ENCODE peak calls at places on chromosomes 6 and 20, in eight cellular contexts. One of them, this sample, is unnamed. For H3K4me1, the result is how much of the 10 kb centered on the place peaks cover.

GRCh38 chr6:168967556-168967955 is 286.1 kb downstream of the THBS2 start:
- DNase-seq in lung: no peak
- DNase-seq in neural progenitor cell: no peak
- DNase-seq in A549: no peak
- DNase-seq in esophagus muscularis mucosa: no peak
- DNase-seq in OCI-LY7: no peak
- DNase-seq in breast epithelium: no peak
- DNase-seq in SK-N-SH: no peak
- DNase-seq in this sample: no peak

GRCh38 chr20:10653593-10654288 is 20.1 kb downstream of the JAG1 start:
- DNase-seq in neural progenitor cell: no peak
- DNase-seq in A549: no peak
- DNase-seq in OCI-LY7: no peak
- DNase-seq in SK-N-SH: no peak
- DNase-seq in lung: no peak
- DNase-seq in breast epithelium: no peak
- DNase-seq in esophagus muscularis mucosa: no peak
- DNase-seq in this sample: no peak

GRCh38 chr6:122580731-122581130 is 29.5 kb upstream of the PKIB start:
- DNase-seq in A549: no peak
- DNase-seq in lung: no peak
- DNase-seq in neural progenitor cell: no peak
- DNase-seq in esophagus muscularis mucosa: no peak
- DNase-seq in SK-N-SH: no peak
- DNase-seq in OCI-LY7: no peak
- DNase-seq in breast epithelium: no peak
- DNase-seq in this sample: no peak

GRCh38 chr20:9514461-9515210 is at the start of gene LAMP5:
- DNase-seq in lung: no peak
- DNase-seq in OCI-LY7: no peak
- DNase-seq in SK-N-SH: peak
- DNase-seq in esophagus muscularis mucosa: peak
- DNase-seq in breast epithelium: no peak
- DNase-seq in A549: no peak
- DNase-seq in neural progenitor cell: peak
- DNase-seq in this sample: no peak

GRCh38 chr6:32982084-32982701 is 13.8 kb downstream of the BRD2 start:
- DNase-seq in breast epithelium: no peak
- DNase-seq in SK-N-SH: no peak
- DNase-seq in OCI-LY7: peak
- DNase-seq in lung: no peak
- DNase-seq in neural progenitor cell: no peak
- DNase-seq in esophagus muscularis mucosa: no peak
- DNase-seq in A549: no peak
- DNase-seq in this sample: no peak

GRCh38 chr6:113825776-113826175 is 31.4 kb upstream of the MARCKS start:
- DNase-seq in breast epithelium: peak
- DNase-seq in A549: no peak
- DNase-seq in neural progenitor cell: peak
- DNase-seq in OCI-LY7: no peak
- DNase-seq in esophagus muscularis mucosa: no peak
- DNase-seq in lung: peak
- DNase-seq in SK-N-SH: peak
- DNase-seq in this sample: peak

GRCh38 chr6:169905041-169905807 is 153.8 kb downstream of the ERMARD start:
- DNase-seq in neural progenitor cell: no peak
- DNase-seq in A549: no peak
- DNase-seq in OCI-LY7: no peak
- DNase-seq in esophagus muscularis mucosa: no peak
- DNase-seq in lung: peak
- DNase-seq in SK-N-SH: no peak
- DNase-seq in breast epithelium: no peak
- DNase-seq in this sample: peak

GRCh38 chr6:19668710-19669109 is 168.5 kb upstream of the ID4 start:
- DNase-seq in A549: no peak
- DNase-seq in lung: no peak
- DNase-seq in neural progenitor cell: no peak
- DNase-seq in breast epithelium: no peak
- DNase-seq in OCI-LY7: no peak
- DNase-seq in esophagus muscularis mucosa: no peak
- DNase-seq in SK-N-SH: no peak
- DNase-seq in this sample: no peak

GRCh38 chr6:152356016-152356415 is 281.1 kb downstream of the SYNE1 start:
- DNase-seq in neural progenitor cell: no peak
- DNase-seq in OCI-LY7: no peak
- DNase-seq in SK-N-SH: no peak
- DNase-seq in lung: no peak
- DNase-seq in esophagus muscularis mucosa: no peak
- DNase-seq in A549: no peak
- DNase-seq in breast epithelium: no peak
- DNase-seq in this sample: no peak

GRCh38 chr6:133889557-133890301 is 816 bp downstream of the TCF21 start:
- DNase-seq in lung: no peak
- DNase-seq in breast epithelium: no peak
- DNase-seq in esophagus muscularis mucosa: no peak
- DNase-seq in neural progenitor cell: peak
- DNase-seq in SK-N-SH: peak
- DNase-seq in OCI-LY7: no peak
- DNase-seq in A549: no peak
- DNase-seq in this sample: no peak

GRCh38 chr6:75503291-75503690 is 9.7 kb upstream of the FILIP1 start:
- DNase-seq in esophagus muscularis mucosa: no peak
- DNase-seq in SK-N-SH: no peak
- DNase-seq in OCI-LY7: no peak
- DNase-seq in neural progenitor cell: no peak
- DNase-seq in breast epithelium: no peak
- DNase-seq in A549: no peak
- DNase-seq in lung: no peak
- DNase-seq in this sample: no peak

GRCh38 chr6:116616757-116617093 is 446 bp downstream of the RSPH4A start:
- DNase-seq in neural progenitor cell: peak
- DNase-seq in breast epithelium: no peak
- DNase-seq in A549: peak
- DNase-seq in lung: no peak
- DNase-seq in SK-N-SH: peak
- DNase-seq in esophagus muscularis mucosa: no peak
- DNase-seq in OCI-LY7: no peak
- DNase-seq in this sample: peak

GRCh38 chr6:54910326-54910952 is 63.9 kb downstream of the FAM83B start:
- DNase-seq in A549: no peak
- DNase-seq in breast epithelium: no peak
- DNase-seq in neural progenitor cell: no peak
- DNase-seq in SK-N-SH: no peak
- DNase-seq in esophagus muscularis mucosa: no peak
- DNase-seq in lung: no peak
- DNase-seq in OCI-LY7: no peak
- DNase-seq in this sample: no peak

GRCh38 chr6:39553811-39554802 is 171.1 kb downstream of the KIF6 start:
- DNase-seq in breast epithelium: no peak
- DNase-seq in A549: no peak
- DNase-seq in SK-N-SH: no peak
- DNase-seq in esophagus muscularis mucosa: no peak
- DNase-seq in OCI-LY7: no peak
- DNase-seq in neural progenitor cell: no peak
- DNase-seq in lung: no peak
- DNase-seq in this sample: no peak

GRCh38 chr6:20118877-20119276 is 93.4 kb downstream of the MBOAT1 start:
- DNase-seq in A549: no peak
- DNase-seq in neural progenitor cell: peak
- DNase-seq in esophagus muscularis mucosa: no peak
- DNase-seq in SK-N-SH: no peak
- DNase-seq in lung: no peak
- DNase-seq in breast epithelium: no peak
- DNase-seq in OCI-LY7: no peak
- DNase-seq in this sample: no peak

GRCh38 chr20:48230251-48230650 is 445.0 kb upstream of the SULF2 start:
- DNase-seq in OCI-LY7: no peak
- DNase-seq in lung: no peak
- DNase-seq in esophagus muscularis mucosa: no peak
- DNase-seq in SK-N-SH: no peak
- DNase-seq in A549: no peak
- DNase-seq in breast epithelium: no peak
- DNase-seq in neural progenitor cell: no peak
- DNase-seq in this sample: no peak

GRCh38 chr6:45148278-45148677 is 179.9 kb upstream of the RUNX2 start:
- DNase-seq in breast epithelium: no peak
- DNase-seq in A549: no peak
- DNase-seq in OCI-LY7: no peak
- DNase-seq in neural progenitor cell: no peak
- DNase-seq in esophagus muscularis mucosa: no peak
- DNase-seq in lung: no peak
- DNase-seq in SK-N-SH: no peak
- DNase-seq in this sample: no peak

GRCh38 chr6:13289789-13290318 is 38.5 kb downstream of the TBC1D7 start:
- DNase-seq in SK-N-SH: no peak
- DNase-seq in esophagus muscularis mucosa: no peak
- DNase-seq in lung: no peak
- DNase-seq in neural progenitor cell: no peak
- DNase-seq in OCI-LY7: no peak
- DNase-seq in breast epithelium: no peak
- DNase-seq in A549: no peak
- DNase-seq in this sample: no peak

GRCh38 chr20:59772931-59773913 is 160.2 kb downstream of the SYCP2 start:
- DNase-seq in neural progenitor cell: no peak
- DNase-seq in breast epithelium: peak
- DNase-seq in OCI-LY7: no peak
- DNase-seq in lung: no peak
- DNase-seq in esophagus muscularis mucosa: no peak
- DNase-seq in A549: no peak
- DNase-seq in SK-N-SH: no peak
- DNase-seq in this sample: no peak

GRCh38 chr6:16335176-16335575 is 96.8 kb downstream of the GMPR start:
- DNase-seq in OCI-LY7: no peak
- DNase-seq in neural progenitor cell: no peak
- DNase-seq in breast epithelium: no peak
- DNase-seq in A549: no peak
- DNase-seq in SK-N-SH: no peak
- DNase-seq in lung: no peak
- DNase-seq in esophagus muscularis mucosa: no peak
- DNase-seq in this sample: no peak

GRCh38 chr6:16339263-16339587 is 100.8 kb downstream of the GMPR start:
- DNase-seq in breast epithelium: no peak
- DNase-seq in OCI-LY7: no peak
- DNase-seq in esophagus muscularis mucosa: no peak
- DNase-seq in A549: no peak
- DNase-seq in lung: no peak
- DNase-seq in neural progenitor cell: no peak
- DNase-seq in SK-N-SH: no peak
- DNase-seq in this sample: no peak

GRCh38 chr6:16336056-16336810 is 97.8 kb downstream of the GMPR start:
- DNase-seq in breast epithelium: no peak
- DNase-seq in A549: no peak
- DNase-seq in SK-N-SH: no peak
- DNase-seq in esophagus muscularis mucosa: no peak
- DNase-seq in OCI-LY7: no peak
- DNase-seq in lung: no peak
- DNase-seq in neural progenitor cell: no peak
- DNase-seq in this sample: no peak

GRCh38 chr6:16337280-16337975 is 99.0 kb downstream of the GMPR start:
- DNase-seq in esophagus muscularis mucosa: peak
- DNase-seq in breast epithelium: peak
- DNase-seq in neural progenitor cell: no peak
- DNase-seq in OCI-LY7: no peak
- DNase-seq in A549: no peak
- DNase-seq in SK-N-SH: peak
- DNase-seq in lung: peak
- DNase-seq in this sample: peak

GRCh38 chr6:16338577-16339262 is 100.3 kb downstream of the GMPR start:
- DNase-seq in neural progenitor cell: peak
- DNase-seq in lung: peak
- DNase-seq in esophagus muscularis mucosa: no peak
- DNase-seq in SK-N-SH: peak
- DNase-seq in breast epithelium: no peak
- DNase-seq in OCI-LY7: no peak
- DNase-seq in A549: peak
- DNase-seq in this sample: no peak
- H3K4me1 ChIP-seq in neural progenitor cell: under half
- H3K4me1 ChIP-seq in lung: under half
- H3K4me1 ChIP-seq in esophagus muscularis mucosa: half or more
- H3K4me1 ChIP-seq in SK-N-SH: under half
- H3K4me1 ChIP-seq in breast epithelium: under half
- H3K4me1 ChIP-seq in OCI-LY7: under half
- H3K4me1 ChIP-seq in A549: under half
- H3K4me1 ChIP-seq in this sample: under half

GRCh38 chr6:147774856-147775255 is 266.4 kb downstream of the SAMD5 start:
- DNase-seq in SK-N-SH: no peak
- DNase-seq in A549: no peak
- DNase-seq in esophagus muscularis mucosa: no peak
- DNase-seq in lung: no peak
- DNase-seq in neural progenitor cell: peak
- DNase-seq in OCI-LY7: no peak
- DNase-seq in breast epithelium: no peak
- DNase-seq in this sample: no peak
- TF ChIP-seq CTCF in SK-N-SH: peak
- TF ChIP-seq CTCF in A549: no peak
- TF ChIP-seq CTCF in esophagus muscularis mucosa: no peak
- TF ChIP-seq CTCF in lung: no peak
- TF ChIP-seq CTCF in neural progenitor cell: peak
- TF ChIP-seq CTCF in OCI-LY7: peak
- TF ChIP-seq CTCF in breast epithelium: no peak
- TF ChIP-seq CTCF in this sample: no peak

DNA sequence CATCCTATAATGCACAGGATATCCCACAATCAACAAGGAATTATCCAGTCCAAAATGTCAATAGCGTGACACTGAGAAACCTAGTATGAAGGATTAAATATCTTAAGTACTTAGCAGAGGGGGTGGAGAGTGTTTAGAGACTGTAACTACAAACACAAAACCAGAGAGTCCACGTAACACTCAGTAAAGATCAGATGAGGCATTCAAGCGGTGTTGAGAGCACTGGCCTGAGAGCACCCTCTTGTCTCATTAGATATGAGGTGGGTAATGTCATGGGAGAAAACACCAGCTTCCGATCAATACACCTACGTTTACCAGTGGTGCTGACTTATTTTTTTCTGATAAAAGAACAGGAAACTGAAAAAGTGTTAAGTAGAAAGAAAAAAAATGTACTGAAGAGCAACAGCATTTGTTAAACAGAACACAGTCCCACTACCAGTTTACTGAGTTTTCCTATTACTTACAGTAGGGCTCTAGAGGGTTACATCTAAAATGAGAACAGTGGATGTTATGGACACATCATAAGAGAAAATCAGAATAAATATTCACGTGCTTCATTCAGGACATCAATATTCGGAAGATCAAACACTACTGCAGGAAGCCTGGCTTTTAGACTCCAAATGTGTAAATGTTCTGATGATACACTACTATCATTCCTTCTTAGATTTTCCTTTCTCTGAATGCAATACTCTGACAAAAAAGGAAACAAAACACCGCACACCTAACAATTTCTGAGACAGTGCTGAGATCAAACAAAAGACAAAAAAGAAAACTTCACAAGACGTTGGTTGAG is 2.1 kb downstream of the FAM184A start:
- DNase-seq in OCI-LY7: no peak
- DNase-seq in neural progenitor cell: no peak
- DNase-seq in esophagus muscularis mucosa: peak
- DNase-seq in breast epithelium: no peak
- DNase-seq in SK-N-SH: no peak
- DNase-seq in A549: no peak
- DNase-seq in lung: no peak
- DNase-seq in this sample: no peak
- H3K4me3 ChIP-seq in OCI-LY7: no peak
- H3K4me3 ChIP-seq in neural progenitor cell: no peak
- H3K4me3 ChIP-seq in esophagus muscularis mucosa: peak
- H3K4me3 ChIP-seq in breast epithelium: no peak
- H3K4me3 ChIP-seq in SK-N-SH: no peak
- H3K4me3 ChIP-seq in A549: no peak
- H3K4me3 ChIP-seq in lung: no peak
- H3K4me3 ChIP-seq in this sample: no peak

GRCh38 chr6:4913705-4914411 is 90.0 kb downstream of the RPP40 start:
- DNase-seq in SK-N-SH: no peak
- DNase-seq in esophagus muscularis mucosa: peak
- DNase-seq in OCI-LY7: no peak
- DNase-seq in neural progenitor cell: no peak
- DNase-seq in A549: no peak
- DNase-seq in breast epithelium: no peak
- DNase-seq in lung: no peak
- DNase-seq in this sample: no peak
- H3K4me1 ChIP-seq in SK-N-SH: under half
- H3K4me1 ChIP-seq in esophagus muscularis mucosa: under half
- H3K4me1 ChIP-seq in OCI-LY7: under half
- H3K4me1 ChIP-seq in neural progenitor cell: under half
- H3K4me1 ChIP-seq in A549: under half
- H3K4me1 ChIP-seq in breast epithelium: under half
- H3K4me1 ChIP-seq in lung: under half
- H3K4me1 ChIP-seq in this sample: under half

This sample was measured in pancreas.